ENCODE peak calls at places on chromosome 20, in four cellular contexts. W, J, N and I are unnamed samples. For H3K4me1, the result is how much of the 10 kb centered on the place peaks cover.

GRCh38 chr20:57751411-57751810 is 41.6 kb upstream of the PMEPA1 start:
- DNase-seq in W (no peak), J (no peak), N (no peak), I (no peak)

GRCh38 chr20:7195704-7196103 is 428.2 kb downstream of the BMP2 start:
- DNase-seq in W (no peak), J (no peak), N (no peak), I (peak)

GRCh38 chr20:11917663-11918062 is at the start of gene BTBD3:
- DNase-seq in W (peak), J (peak), N (peak), I (no peak)

GRCh38 chr20:57804470-57805250 is 94.8 kb upstream of the PMEPA1 start:
- DNase-seq in W (no peak), J (no peak), N (no peak), I (no peak)

GRCh38 chr20:5910192-5910591 is 40.1 kb downstream of the TRMT6 start:
- DNase-seq in W (no peak), J (no peak), N (no peak), I (no peak)

GRCh38 chr20:23048283-23049200 is 930 bp downstream of the THBD start:
- DNase-seq in W (peak), J (peak), N (peak), I (peak)

GRCh38 chr20:5674176-5674660 is 76.0 kb upstream of the SHLD1 start:
- DNase-seq in W (no peak), J (peak), N (no peak), I (peak)

GRCh38 chr20:23583526-23583925 is 15.2 kb upstream of the CST9L start:
- DNase-seq in W (no peak), J (no peak), N (no peak), I (peak)

GRCh38 chr20:63556873-63557478 is 3.0 kb downstream of the FNDC11 start:
- DNase-seq in W (no peak), J (no peak), N (no peak), I (no peak)

GRCh38 chr20:22807646-22808045 is 223.3 kb upstream of the FOXA2 start:
- DNase-seq in W (no peak), J (peak), N (peak), I (no peak)

GRCh38 chr20:11207749-11208502 is 534.1 kb upstream of the JAG1 start:
- DNase-seq in W (no peak), J (peak), N (peak), I (peak)

GRCh38 chr20:43919686-43920403 is 5.2 kb downstream of the TOX2 start:
- DNase-seq in W (no peak), J (no peak), N (no peak), I (no peak)

GRCh38 chr20:24795444-24795843 is 153.6 kb upstream of the CST7 start:
- DNase-seq in W (no peak), J (peak), N (no peak), I (no peak)

GRCh38 chr20:24791949-24792348 is 157.1 kb upstream of the CST7 start:
- DNase-seq in W (no peak), J (no peak), N (no peak), I (no peak)

GRCh38 chr20:24789877-24790276 is 159.2 kb upstream of the CST7 start:
- DNase-seq in W (no peak), J (no peak), N (no peak), I (no peak)

GRCh38 chr20:24790746-24791283 is 158.3 kb upstream of the CST7 start:
- DNase-seq in W (no peak), J (no peak), N (no peak), I (no peak)

DNA sequence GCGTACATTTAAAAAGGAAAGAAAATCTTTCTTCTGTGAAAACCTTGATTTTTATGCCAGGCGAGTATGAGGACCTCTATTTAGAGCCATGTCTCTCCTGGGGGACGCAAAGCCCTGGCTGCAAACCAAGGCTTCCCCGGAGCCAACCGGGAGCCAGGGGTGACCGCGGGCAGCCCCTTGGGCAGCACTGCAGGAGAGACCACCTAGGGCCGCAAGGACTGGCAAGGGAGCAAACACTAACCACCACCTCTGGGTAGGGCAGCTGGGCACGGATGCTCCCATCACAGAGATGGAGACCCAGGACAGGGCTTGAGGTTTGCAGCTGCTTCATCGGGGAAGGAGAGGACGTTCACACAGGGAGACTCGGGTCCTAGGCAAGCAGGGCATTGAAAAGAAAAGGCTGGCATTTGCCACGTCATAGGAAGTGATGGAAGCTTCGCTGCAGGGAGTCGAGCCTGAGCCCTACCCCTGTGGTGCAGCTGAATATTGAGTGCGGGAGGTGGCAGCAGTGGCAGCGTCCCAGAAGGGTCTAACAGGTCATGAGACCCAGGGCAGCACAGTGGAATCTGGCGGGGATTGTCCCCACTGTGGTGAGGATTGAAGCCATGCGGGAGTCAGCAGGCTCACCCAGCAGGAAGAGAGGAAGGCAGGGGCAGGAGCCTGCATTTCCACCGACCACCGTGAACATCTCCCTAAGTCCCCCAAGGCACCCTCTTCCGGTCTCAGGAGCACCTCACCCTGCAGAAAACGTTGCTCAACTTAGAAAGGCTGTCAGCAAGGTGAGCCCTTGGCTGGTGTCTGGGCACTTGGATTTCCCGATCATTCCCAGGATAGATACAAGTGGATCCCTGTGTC is 156.2 kb upstream of the CST7 start:
- DNase-seq in W (no peak), J (no peak), N (no peak), I (no peak)
- H3K4me1 ChIP-seq in W (under half), J (under half), N (under half), I (under half)

GRCh38 chr20:41617059-41617921 is 887 bp downstream of the CHD6 start:
- DNase-seq in W (peak), J (peak), N (peak), I (peak)
- H3K4me1 ChIP-seq in W (under half), J (under half), N (under half), I (under half)

GRCh38 chr20:50335866-50336265 is 145.2 kb downstream of the CEBPB start:
- DNase-seq in W (no peak), J (no peak), N (no peak), I (no peak)
- H3K4me1 ChIP-seq in W (under half), J (under half), N (under half), I (under half)

GRCh38 chr20:17502105-17502504 is 29.1 kb downstream of the BFSP1 start:
- DNase-seq in W (no peak), J (no peak), N (no peak), I (no peak)

GRCh38 chr20:17501701-17502100 is 29.5 kb downstream of the BFSP1 start:
- DNase-seq in W (no peak), J (no peak), N (no peak), I (no peak)

GRCh38 chr20:17504326-17504897 is 26.8 kb downstream of the BFSP1 start:
- DNase-seq in W (no peak), J (no peak), N (no peak), I (no peak)

GRCh38 chr20:17504898-17505663 is 26.1 kb downstream of the BFSP1 start:
- DNase-seq in W (peak), J (peak), N (peak), I (peak)

DNA sequence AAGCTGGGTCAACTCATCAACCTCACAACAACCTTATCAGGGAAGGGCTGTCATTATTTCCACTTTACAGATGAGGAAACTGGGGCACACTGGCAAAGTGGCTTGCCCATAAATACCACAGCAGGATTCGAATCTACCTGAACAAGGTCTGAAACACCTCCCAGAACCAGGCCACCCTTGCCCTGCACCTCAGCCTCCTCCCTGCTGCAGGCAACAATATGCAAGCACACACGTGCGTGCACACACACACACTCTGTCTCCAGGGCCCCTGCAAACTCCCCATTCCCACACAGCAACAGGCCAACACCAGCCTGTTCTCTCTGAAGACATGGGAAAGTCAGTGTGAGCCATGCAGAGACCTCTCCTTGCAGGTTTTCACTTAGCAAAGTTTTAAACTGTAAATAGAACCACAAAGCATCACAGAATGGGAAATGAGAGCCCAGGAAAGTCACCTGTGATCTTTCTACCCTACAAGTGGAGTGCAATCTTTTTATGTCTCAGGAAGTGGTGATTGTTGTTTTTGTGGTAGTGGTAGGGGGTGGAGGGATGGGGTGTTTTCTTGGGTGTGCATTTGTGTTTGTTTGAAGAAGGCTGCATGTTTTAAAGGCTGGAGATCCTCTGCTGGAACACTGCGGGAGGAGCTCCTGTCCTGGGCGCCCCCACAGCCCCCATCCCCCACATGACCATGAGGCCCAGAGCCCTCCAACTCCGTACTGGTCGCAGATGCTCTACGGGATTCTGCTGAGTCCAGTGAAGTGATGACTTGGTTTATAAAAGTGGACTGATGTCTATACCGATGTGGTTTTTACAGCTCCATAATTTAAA is 27.5 kb downstream of the BFSP1 start:
- DNase-seq in W (no peak), J (no peak), N (no peak), I (no peak)
- H3K4me1 ChIP-seq in W (under half), J (under half), N (under half), I (under half)

GRCh38 chr20:19922716-19923115 is 94.4 kb upstream of the NAA20 start:
- DNase-seq in W (no peak), J (no peak), N (no peak), I (no peak)
- H3K4me1 ChIP-seq in W (under half), J (under half), N (under half), I (under half)

DNA sequence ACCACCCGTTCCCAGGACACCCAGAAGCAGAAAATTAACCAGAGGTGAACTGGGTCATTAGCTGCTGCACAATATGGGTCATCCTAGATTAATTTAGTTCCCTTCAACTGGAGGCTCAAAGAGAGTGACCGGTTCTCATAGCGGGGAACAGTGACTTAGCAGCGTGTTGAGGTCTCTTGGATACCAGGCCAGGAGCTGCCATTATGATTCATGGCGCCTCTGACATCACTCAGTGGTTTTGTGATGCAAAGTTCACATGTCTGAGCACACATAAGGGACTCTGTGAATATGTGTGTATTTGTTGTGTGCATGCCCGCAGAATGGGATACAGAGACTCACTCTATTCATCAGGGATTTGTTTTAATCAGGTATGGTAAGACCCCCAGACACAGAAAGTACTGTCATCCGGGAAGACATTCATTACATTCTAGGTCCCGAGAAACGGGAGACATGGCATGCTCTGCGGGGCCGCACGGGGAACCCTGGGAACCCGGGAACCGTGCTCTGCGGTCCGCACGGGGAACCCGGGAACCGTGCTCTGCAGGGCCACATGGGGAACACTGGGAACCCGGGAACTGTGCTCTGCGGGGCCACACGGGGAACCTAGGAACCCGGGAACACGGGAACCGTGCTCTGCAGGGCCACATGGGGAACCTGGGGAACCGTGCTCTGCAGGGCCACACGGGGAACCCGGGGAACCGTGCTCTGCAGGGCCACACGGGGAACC is 165.4 kb upstream of the SULF2 start:
- DNase-seq in W (no peak), J (no peak), N (no peak), I (no peak)
- H3K4me1 ChIP-seq in W (under half), J (under half), N (under half), I (under half)

GRCh38 chr20:48627737-48628128 is 200.1 kb downstream of the PREX1 start:
- DNase-seq in W (no peak), J (no peak), N (no peak), I (no peak)

GRCh38 chr20:48626938-48627736 is 200.7 kb downstream of the PREX1 start:
- DNase-seq in W (no peak), J (no peak), N (no peak), I (no peak)

GRCh38 chr20:48624315-48625020 is 203.3 kb downstream of the PREX1 start:
- DNase-seq in W (no peak), J (no peak), N (no peak), I (no peak)

GRCh38 chr20:48625136-48625900 is 202.5 kb downstream of the PREX1 start:
- DNase-seq in W (no peak), J (no peak), N (no peak), I (no peak)

DNA sequence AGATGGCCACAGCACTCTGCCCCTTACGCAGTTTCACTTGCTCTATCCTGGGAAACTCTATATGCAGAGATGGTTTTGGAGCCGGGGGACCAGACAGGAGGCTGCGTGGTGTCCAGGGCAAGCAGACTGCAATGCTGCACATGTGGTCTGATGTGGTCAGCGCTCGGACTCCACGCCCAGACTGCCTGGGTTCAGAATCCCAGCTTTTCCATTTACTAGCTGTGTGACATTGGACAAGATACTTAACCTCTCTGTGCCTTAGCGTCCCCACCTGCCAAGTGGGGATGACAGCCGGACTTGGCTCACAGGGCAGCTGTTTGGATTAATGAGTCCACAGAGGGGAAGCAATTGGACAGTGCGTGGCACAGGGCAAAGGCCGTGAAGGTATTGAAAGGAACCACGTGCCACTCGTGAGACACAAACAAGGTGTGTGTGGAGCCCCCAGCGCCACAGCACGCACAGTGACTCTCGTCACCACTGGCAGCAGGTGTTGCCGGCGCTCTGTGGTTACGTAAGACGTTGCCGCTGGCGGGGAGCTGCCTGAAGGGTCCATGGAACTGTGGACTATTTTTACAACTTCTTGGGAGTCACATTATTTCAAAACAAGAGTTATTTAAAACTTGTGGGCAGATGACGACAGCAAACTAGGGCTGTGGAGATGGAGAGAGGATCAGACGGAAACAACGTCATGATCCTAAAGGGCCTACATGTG is 201.4 kb downstream of the PREX1 start:
- DNase-seq in W (no peak), J (peak), N (no peak), I (no peak)
- H3K4me1 ChIP-seq in W (under half), J (under half), N (under half), I (under half)

DNA sequence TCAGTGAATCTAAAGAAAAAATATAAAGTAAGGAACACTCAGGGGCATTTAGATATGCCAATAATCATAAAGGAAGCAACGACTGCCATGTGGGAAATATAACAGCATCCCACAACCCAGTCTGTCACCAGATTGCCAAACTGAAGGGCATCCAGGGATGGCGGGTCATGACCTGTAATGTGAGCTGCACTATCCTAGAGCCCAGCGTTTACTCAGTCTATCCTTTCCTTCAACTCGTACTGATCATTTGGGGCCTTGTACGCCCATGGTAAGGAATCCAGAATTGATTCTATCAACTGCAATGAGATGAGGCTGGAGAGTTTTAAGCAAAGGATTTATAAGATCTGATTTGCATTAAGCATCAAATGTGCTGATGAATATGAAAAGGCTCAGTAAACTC is 5.3 kb downstream of the TRPC4AP start:
- DNase-seq in W (no peak), J (no peak), N (no peak), I (no peak)
- H3K4me1 ChIP-seq in W (under half), J (under half), N (under half), I (under half)

GRCh38 chr20:53657732-53658131 is 64.1 kb upstream of the ZNF217 start:
- DNase-seq in W (no peak), J (no peak), N (no peak), I (no peak)
- H3K4me1 ChIP-seq in W (under half), J (under half), N (under half), I (under half)

GRCh38 chr20:62430871-62431447 is 3.6 kb upstream of the RBBP8NL start:
- DNase-seq in W (no peak), J (no peak), N (no peak), I (no peak)

GRCh38 chr20:62433655-62434054 is 6.3 kb upstream of the RBBP8NL start:
- DNase-seq in W (no peak), J (no peak), N (no peak), I (no peak)

GRCh38 chr20:62437430-62437829 is 10.1 kb upstream of the RBBP8NL start:
- DNase-seq in W (no peak), J (peak), N (no peak), I (no peak)

GRCh38 chr20:62436692-62437091 is 9.4 kb upstream of the RBBP8NL start:
- DNase-seq in W (no peak), J (no peak), N (no peak), I (no peak)

DNA sequence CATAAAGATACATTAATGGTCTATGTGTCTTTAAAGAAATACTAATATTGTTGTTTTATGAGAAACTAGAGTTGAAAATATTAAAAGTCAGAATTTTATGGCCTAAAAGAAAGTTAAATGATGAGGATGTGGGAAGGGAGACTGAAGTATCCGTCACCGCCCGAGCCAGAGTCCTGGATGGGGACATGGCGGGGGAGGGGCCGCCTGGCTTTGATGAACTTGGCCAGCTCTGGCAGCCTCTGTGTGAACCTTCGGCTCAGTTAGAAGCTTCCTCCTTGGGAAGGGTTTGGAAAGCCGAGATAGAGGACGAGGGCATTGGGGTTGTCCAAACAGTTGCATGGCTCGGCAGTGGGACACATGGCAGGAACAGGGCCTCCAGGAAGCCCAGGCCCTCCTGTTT is 6.8 kb upstream of the RBBP8NL start:
- DNase-seq in W (no peak), J (no peak), N (no peak), I (no peak)
- H3K4me1 ChIP-seq in W (under half), J (under half), N (under half), I (under half)